ENCODE peak calls at places on chromosomes 1 and 21, in five cellular contexts. A is Jurkat, Clone E6-1; H is neural crest cell; J is pancreas; U is B cell. I is an unnamed sample.

GRCh38 chr1:11961230-11961629 is 19.0 kb upstream of the MFN2 start:
- DNase-seq in J (no peak), U (no peak), H (no peak), A (no peak), I (no peak)

GRCh38 chr1:79568411-79568810 is 561.9 kb upstream of the ADGRL4 start:
- DNase-seq in H (no peak), U (no peak), J (no peak), A (no peak), I (no peak)

GRCh38 chr21:44666401-44667320 is at the start of gene KRTAP12-2:
- DNase-seq in H (no peak), A (no peak), J (no peak), U (no peak), I (no peak)

GRCh38 chr21:26918318-26919065 is 48.4 kb downstream of the ADAMTS5 start:
- DNase-seq in J (no peak), A (no peak), H (no peak), U (no peak), I (no peak)

GRCh38 chr1:171751208-171751607 is 9.3 kb upstream of the VAMP4 start:
- DNase-seq in A (no peak), H (no peak), U (no peak), J (no peak), I (no peak)

GRCh38 chr1:175822575-175822974 is 79.2 kb upstream of the TNR start:
- DNase-seq in J (no peak), U (no peak), A (no peak), H (no peak), I (no peak)

GRCh38 chr1:159163609-159164008 is 7.8 kb upstream of the CADM3 start:
- DNase-seq in U (no peak), A (no peak), H (no peak), J (no peak), I (no peak)

GRCh38 chr1:25028910-25029599 is 99.0 kb upstream of the RUNX3 start:
- DNase-seq in A (no peak), H (no peak), U (no peak), J (no peak), I (no peak)

GRCh38 chr1:89953929-89954328 is 41.0 kb upstream of the ZNF326 start:
- DNase-seq in H (no peak), U (no peak), J (no peak), A (peak; percentile 66), I (peak; percentile 57)

GRCh38 chr1:228012555-228012954 is 5.8 kb downstream of the WNT3A start:
- DNase-seq in U (no peak), J (no peak), H (no peak), A (no peak), I (no peak)

GRCh38 chr1:59298710-59299346 is 1.9 kb downstream of the FGGY start:
- DNase-seq in U (no peak), H (no peak), A (no peak), J (no peak), I (no peak)

GRCh38 chr1:5754079-5754431 is 238.2 kb downstream of the NPHP4 start:
- DNase-seq in U (no peak), H (no peak), A (no peak), J (no peak), I (no peak)

GRCh38 chr1:184407816-184408510 is 21.1 kb downstream of the C1orf21 start:
- DNase-seq in A (no peak), J (no peak), H (no peak), U (no peak), I (no peak)

GRCh38 chr21:20265704-20266368 is 732.4 kb upstream of the NCAM2 start:
- DNase-seq in U (no peak), H (no peak), A (no peak), J (no peak), I (no peak)

GRCh38 chr21:32083175-32083574 is 195.7 kb downstream of the MIS18A start:
- DNase-seq in H (no peak), J (no peak), A (no peak), U (no peak), I (no peak)

GRCh38 chr1:24060482-24060881 is 51.5 kb downstream of the MYOM3 start:
- DNase-seq in A (no peak), U (no peak), J (no peak), H (no peak), I (no peak)

GRCh38 chr1:175317309-175317708 is 124.7 kb upstream of the KIAA0040 start:
- DNase-seq in J (no peak), H (peak; percentile 4), A (peak; percentile 37), U (peak; percentile 47), I (peak; percentile 18)

I was measured in DND-41.